ENCODE peak calls at places on chromosomes 11 and 22, in seven cellular contexts. I is right atrium auricular region, U is GM12878, Z is MM.1S, N is H7, Y is uterus, O is epithelial cell of esophagus. P is an unnamed sample.

GRCh38 chr11:3861698-3862097 is 6.2 kb downstream of the STIM1 start:
- DNase-seq in I (no peak), U (no peak), Z (no peak), N (peak), Y (no peak), O (no peak), P (peak)

GRCh38 chr11:43360361-43361032 is 1.8 kb downstream of the TTC17 start:
- DNase-seq in I (no peak), U (no peak), Z (no peak), N (no peak), Y (no peak), O (peak), P (no peak)

GRCh38 chr11:85663080-85663729 is 1.7 kb downstream of the CREBZF start:
- DNase-seq in I (no peak), U (no peak), Z (peak), N (no peak), Y (no peak), O (no peak), P (no peak)

GRCh38 chr22:21026783-21027692 is 5.3 kb downstream of the SLC7A4 start:
- DNase-seq in I (no peak), U (no peak), Z (no peak), N (peak), Y (no peak), O (peak), P (no peak)

GRCh38 chr11:69387409-69387885 is 93.5 kb downstream of the MYEOV start:
- DNase-seq in I (no peak), U (no peak), Z (no peak), N (peak), Y (no peak), O (peak), P (no peak)

GRCh38 chr22:42648017-42648367 is 1.2 kb downstream of the CYB5R3 start:
- DNase-seq in I (no peak), U (no peak), Z (no peak), N (no peak), Y (no peak), O (no peak), P (no peak)

GRCh38 chr11:85725510-85726258 is 39.7 kb upstream of the CCDC89 start:
- DNase-seq in I (no peak), U (no peak), Z (no peak), N (no peak), Y (no peak), O (peak), P (no peak)

GRCh38 chr11:26583550-26583949 is 11.5 kb upstream of the MUC15 start:
- DNase-seq in I (no peak), U (no peak), Z (no peak), N (no peak), Y (no peak), O (peak), P (no peak)

GRCh38 chr22:35172452-35172851 is 84.8 kb upstream of the HMGXB4 start:
- DNase-seq in I (no peak), U (no peak), Z (no peak), N (no peak), Y (no peak), O (no peak), P (no peak)

GRCh38 chr22:30483169-30483568 is 11.4 kb upstream of the SEC14L3 start:
- DNase-seq in I (no peak), U (no peak), Z (no peak), N (no peak), Y (no peak), O (no peak), P (no peak)

GRCh38 chr11:115530752-115531151 is 26.5 kb upstream of the CADM1 start:
- DNase-seq in I (no peak), U (no peak), Z (no peak), N (peak), Y (no peak), O (no peak), P (no peak)

GRCh38 chr11:1889941-1890855 is 1.5 kb downstream of the PRR33 start:
- DNase-seq in I (no peak), U (no peak), Z (no peak), N (no peak), Y (no peak), O (no peak), P (peak)

GRCh38 chr11:24855951-24856350 is 359.1 kb downstream of the LUZP2 start:
- DNase-seq in I (no peak), U (no peak), Z (no peak), N (no peak), Y (no peak), O (no peak), P (no peak)

GRCh38 chr11:76599041-76600013 is 71.2 kb downstream of the LRRC32 start:
- DNase-seq in I (peak), U (no peak), Z (no peak), N (peak), Y (no peak), O (no peak), P (peak)

GRCh38 chr11:67484847-67485311 is 2.1 kb downstream of the AIP start:
- DNase-seq in I (no peak), U (peak), Z (no peak), N (no peak), Y (no peak), O (no peak), P (peak)

GRCh38 chr11:67489203-67489859 is 6.5 kb downstream of the AIP start:
- DNase-seq in I (no peak), U (no peak), Z (no peak), N (peak), Y (no peak), O (no peak), P (no peak)

GRCh38 chr11:67483901-67484665 is 1.3 kb downstream of the AIP start:
- DNase-seq in I (no peak), U (no peak), Z (no peak), N (no peak), Y (no peak), O (no peak), P (peak)

GRCh38 chr11:67488155-67488480 is 5.3 kb downstream of the AIP start:
- DNase-seq in I (no peak), U (no peak), Z (no peak), N (peak), Y (no peak), O (no peak), P (no peak)

GRCh38 chr11:67486481-67487195 is 3.8 kb downstream of the AIP start:
- DNase-seq in I (no peak), U (peak), Z (no peak), N (peak), Y (no peak), O (no peak), P (no peak)
- H3K4me3 ChIP-seq in I (no peak), U (peak), Z (no peak), N (no peak), Y (no peak), O (no peak), P (no peak)

DNA sequence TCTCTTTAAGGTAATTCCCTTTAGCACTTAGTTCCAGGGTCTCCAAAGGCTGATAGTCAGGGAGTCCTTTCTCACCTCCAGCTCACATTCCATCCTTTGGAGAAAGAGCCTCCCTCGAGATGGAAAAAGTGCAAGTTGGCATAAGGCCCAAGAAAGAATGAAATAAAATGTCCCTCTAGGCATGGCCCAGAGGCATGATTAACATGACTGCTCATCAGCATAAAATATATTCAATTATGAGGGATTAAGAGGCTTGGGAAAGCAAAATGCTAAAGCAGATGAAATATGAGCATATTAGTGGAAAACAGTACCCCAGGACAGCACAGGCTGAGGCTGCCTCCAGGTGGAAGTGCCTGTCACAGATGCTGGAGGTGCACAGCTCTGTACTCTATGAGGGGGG is 347.8 kb upstream of the PLET1 start:
- DNase-seq in I (no peak), U (no peak), Z (no peak), N (no peak), Y (no peak), O (no peak), P (no peak)
- H3K4me3 ChIP-seq in I (no peak), U (no peak), Z (no peak), N (no peak), Y (no peak), O (no peak), P (no peak)

DNA sequence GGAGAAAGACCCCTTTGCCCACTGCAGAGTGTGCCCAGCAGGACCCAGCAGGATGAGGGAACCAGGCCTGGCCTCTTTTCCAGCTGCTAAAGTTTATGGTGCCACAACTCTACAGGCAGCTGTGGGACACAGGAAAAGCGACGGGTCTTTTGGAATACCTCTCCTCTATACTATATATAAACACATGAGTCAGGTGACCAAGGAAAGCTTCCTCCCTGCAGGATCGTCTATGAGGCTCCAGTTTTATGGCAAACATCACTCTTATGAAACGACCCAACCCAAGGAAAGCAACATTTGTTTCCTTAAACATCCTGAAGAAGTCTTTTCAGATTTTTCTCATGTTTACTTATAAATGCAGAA is 102.8 kb upstream of the AKIP1 start:
- DNase-seq in I (no peak), U (no peak), Z (no peak), N (no peak), Y (no peak), O (no peak), P (no peak)
- H3K4me3 ChIP-seq in I (peak), U (no peak), Z (no peak), N (no peak), Y (peak), O (peak), P (no peak)

GRCh38 chr11:19578871-19579270 is 133.8 kb upstream of the NAV2 start:
- DNase-seq in I (no peak), U (no peak), Z (no peak), N (no peak), Y (no peak), O (no peak), P (no peak)

GRCh38 chr11:19577849-19578619 is 134.6 kb upstream of the NAV2 start:
- DNase-seq in I (no peak), U (no peak), Z (no peak), N (no peak), Y (peak), O (no peak), P (no peak)

GRCh38 chr11:19576903-19577302 is 135.7 kb upstream of the NAV2 start:
- DNase-seq in I (no peak), U (no peak), Z (no peak), N (no peak), Y (no peak), O (no peak), P (no peak)

GRCh38 chr11:19576054-19576453 is 136.6 kb upstream of the NAV2 start:
- DNase-seq in I (no peak), U (no peak), Z (no peak), N (no peak), Y (no peak), O (no peak), P (no peak)

GRCh38 chr11:19577391-19577831 is 135.2 kb upstream of the NAV2 start:
- DNase-seq in I (no peak), U (no peak), Z (no peak), N (no peak), Y (peak), O (no peak), P (no peak)
- H3K4me3 ChIP-seq in I (no peak), U (no peak), Z (no peak), N (no peak), Y (no peak), O (no peak), P (no peak)

GRCh38 chr11:112786196-112786595 is 175.0 kb upstream of the NCAM1 start:
- DNase-seq in I (no peak), U (no peak), Z (no peak), N (no peak), Y (no peak), O (no peak), P (no peak)

GRCh38 chr11:112785104-112785503 is 176.1 kb upstream of the NCAM1 start:
- DNase-seq in I (peak), U (no peak), Z (no peak), N (no peak), Y (peak), O (no peak), P (no peak)

GRCh38 chr11:112785717-112786116 is 175.5 kb upstream of the NCAM1 start:
- DNase-seq in I (no peak), U (no peak), Z (no peak), N (no peak), Y (peak), O (no peak), P (no peak)

GRCh38 chr11:112783945-112784322 is 177.3 kb upstream of the NCAM1 start:
- DNase-seq in I (no peak), U (no peak), Z (no peak), N (no peak), Y (no peak), O (no peak), P (no peak)

GRCh38 chr11:112784323-112785073 is 176.7 kb upstream of the NCAM1 start:
- DNase-seq in I (peak), U (no peak), Z (no peak), N (peak), Y (peak), O (no peak), P (no peak)
- H3K4me3 ChIP-seq in I (peak), U (no peak), Z (no peak), N (no peak), Y (no peak), O (no peak), P (no peak)

GRCh38 chr22:49847751-49848689 is 5.6 kb upstream of the ZBED4 start:
- DNase-seq in I (no peak), U (no peak), Z (no peak), N (peak), Y (no peak), O (no peak), P (no peak)

GRCh38 chr22:49848690-49849160 is 4.9 kb upstream of the ZBED4 start:
- DNase-seq in I (no peak), U (no peak), Z (no peak), N (peak), Y (no peak), O (no peak), P (no peak)

GRCh38 chr22:49850959-49851815 is 2.5 kb upstream of the ZBED4 start:
- DNase-seq in I (no peak), U (no peak), Z (no peak), N (no peak), Y (no peak), O (no peak), P (no peak)

GRCh38 chr22:49850021-49850911 is 3.4 kb upstream of the ZBED4 start:
- DNase-seq in I (no peak), U (no peak), Z (no peak), N (peak), Y (no peak), O (no peak), P (no peak)

DNA sequence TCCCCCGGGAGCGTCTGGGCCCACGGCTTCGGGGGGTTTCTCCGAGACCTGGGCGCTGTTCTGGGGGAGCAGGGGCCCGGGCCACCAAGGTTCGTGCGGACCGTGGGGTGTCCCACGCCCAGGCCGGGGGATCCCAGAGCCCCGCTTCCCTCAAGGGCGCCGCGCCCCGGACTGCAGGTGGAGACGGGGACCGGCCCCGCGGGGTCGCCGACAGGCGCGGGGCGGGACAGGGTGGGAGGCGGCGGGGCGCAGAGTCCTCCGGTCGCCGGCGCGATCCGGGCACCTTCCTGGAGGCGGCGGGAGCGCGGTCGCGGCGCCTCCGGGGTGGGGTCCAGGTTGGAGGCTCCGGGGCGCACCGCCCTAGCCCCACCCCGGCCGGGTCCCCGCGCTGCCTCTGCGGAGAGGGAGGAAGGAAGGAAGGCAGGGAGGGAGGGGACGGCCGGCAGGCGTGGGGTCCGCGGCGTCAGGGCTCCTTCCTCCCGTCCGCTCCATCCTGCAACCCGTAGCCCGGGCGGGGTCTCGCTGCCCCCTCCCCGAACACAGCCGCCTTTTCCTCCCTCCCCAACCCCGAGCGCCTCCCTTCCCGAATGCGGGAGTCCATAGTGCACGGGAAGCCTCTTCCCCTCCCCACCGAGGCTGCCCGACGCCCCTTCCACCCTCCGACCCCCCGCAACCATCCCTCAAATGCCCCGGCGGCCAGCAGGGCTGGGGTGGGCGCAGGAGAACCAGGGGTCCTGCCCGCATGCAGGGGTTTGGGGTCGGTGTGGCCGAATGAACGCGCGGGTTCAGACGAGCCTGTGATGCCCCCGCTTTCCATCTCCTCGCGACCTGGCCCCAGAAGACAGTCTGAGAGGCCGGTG is 4.3 kb upstream of the ZBED4 start:
- DNase-seq in I (no peak), U (no peak), Z (no peak), N (peak), Y (no peak), O (no peak), P (no peak)
- H3K4me3 ChIP-seq in I (peak), U (no peak), Z (no peak), N (peak), Y (peak), O (no peak), P (no peak)

GRCh38 chr11:8833568-8834275 is 77.3 kb upstream of the AKIP1 start:
- DNase-seq in I (no peak), U (no peak), Z (no peak), N (no peak), Y (no peak), O (peak), P (no peak)

GRCh38 chr11:8830641-8831040 is 80.3 kb upstream of the AKIP1 start:
- DNase-seq in I (no peak), U (no peak), Z (no peak), N (no peak), Y (no peak), O (no peak), P (no peak)

GRCh38 chr11:8829556-8829955 is 81.4 kb upstream of the AKIP1 start:
- DNase-seq in I (peak), U (no peak), Z (no peak), N (no peak), Y (no peak), O (no peak), P (no peak)

GRCh38 chr11:8832571-8833260 is 78.3 kb upstream of the AKIP1 start:
- DNase-seq in I (no peak), U (peak), Z (peak), N (no peak), Y (peak), O (peak), P (no peak)

DNA sequence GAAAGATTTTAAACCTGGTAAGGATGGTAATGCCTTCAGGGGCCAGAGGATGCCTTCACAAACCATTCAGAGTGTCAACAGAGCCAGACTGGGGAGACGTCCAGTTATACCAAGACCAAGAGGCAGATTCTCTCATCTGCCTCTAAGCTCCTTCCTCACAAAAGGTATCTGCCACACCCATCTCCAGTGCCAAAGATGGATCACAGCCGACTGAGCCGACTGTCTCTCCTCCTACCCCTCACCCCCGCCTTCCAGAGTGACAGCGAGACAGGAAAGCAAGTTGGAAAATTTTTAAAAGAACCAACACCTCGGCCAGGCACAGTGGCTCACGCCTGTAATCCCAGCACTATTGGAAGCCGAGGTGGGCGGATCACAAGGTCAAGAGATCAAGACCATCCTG is 79.1 kb upstream of the AKIP1 start:
- DNase-seq in I (no peak), U (no peak), Z (no peak), N (no peak), Y (no peak), O (no peak), P (no peak)
- H3K4me3 ChIP-seq in I (no peak), U (no peak), Z (no peak), N (no peak), Y (no peak), O (no peak), P (no peak)

GRCh38 chr22:39242389-39242808 is 2.4 kb downstream of the PDGFB start:
- DNase-seq in I (no peak), U (no peak), Z (peak), N (peak), Y (no peak), O (no peak), P (no peak)

GRCh38 chr22:39244496-39245129 is at the start of gene PDGFB:
- DNase-seq in I (no peak), U (no peak), Z (peak), N (peak), Y (no peak), O (peak), P (no peak)

GRCh38 chr22:39244073-39244495 is 698 bp downstream of the PDGFB start:
- DNase-seq in I (no peak), U (no peak), Z (peak), N (no peak), Y (no peak), O (peak), P (no peak)

GRCh38 chr22:39242809-39243442 is 1.9 kb downstream of the PDGFB start:
- DNase-seq in I (no peak), U (no peak), Z (peak), N (peak), Y (no peak), O (peak), P (no peak)

DNA sequence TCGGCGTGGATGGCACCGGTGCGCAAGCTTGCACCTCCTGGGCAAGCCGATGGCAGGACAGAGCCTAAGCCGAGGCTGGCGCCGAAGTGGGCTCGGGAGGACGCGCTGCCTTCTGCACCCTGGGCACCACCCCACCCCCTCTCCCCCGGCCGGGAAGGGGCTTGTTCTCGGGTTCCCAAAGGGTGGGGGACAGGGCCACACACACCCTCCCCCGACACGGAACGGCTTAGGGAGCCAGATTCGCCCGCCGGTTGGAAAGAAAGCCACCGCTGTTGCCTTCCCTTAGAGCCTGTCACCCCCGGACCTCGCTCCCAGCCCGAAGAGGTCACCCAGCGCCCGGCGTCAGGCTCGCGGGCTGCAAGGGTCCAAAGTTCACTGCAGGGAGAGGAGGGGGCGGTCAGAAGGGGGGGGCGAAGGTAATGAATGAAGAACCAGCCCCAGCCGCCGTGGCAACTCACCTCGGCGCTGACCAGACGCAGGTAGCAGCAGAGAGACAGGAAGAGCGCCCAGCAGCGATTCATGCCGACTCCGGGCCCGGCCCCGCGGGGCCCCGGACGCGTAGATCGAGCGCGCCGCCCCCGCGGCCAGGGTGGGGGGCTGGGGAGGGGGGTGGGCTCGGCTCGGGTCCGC is 1.2 kb downstream of the PDGFB start:
- DNase-seq in I (no peak), U (no peak), Z (peak), N (peak), Y (no peak), O (peak), P (no peak)
- H3K4me3 ChIP-seq in I (peak), U (no peak), Z (peak), N (peak), Y (peak), O (peak), P (no peak)